ENCODE peak calls at places on chromosomes 13 and 19, in six cellular contexts. O is H1, P is suprapubic skin, D is transverse colon, E is breast epithelium, Z is K562. M is an unnamed sample.

GRCh38 chr13:107452833-107453232 is 762.5 kb downstream of the LIG4 start:
- DNase-seq in O (no peak), P (no peak), D (no peak), E (no peak), Z (no peak), M (no peak)

GRCh38 chr19:13004273-13004672 is 9.0 kb downstream of the NFIX start:
- DNase-seq in O (no peak), P (peak), D (peak), E (no peak), Z (no peak), M (no peak)

GRCh38 chr13:59409211-59409610 is 754.5 kb downstream of the DIAPH3 start:
- DNase-seq in O (no peak), P (no peak), D (peak), E (peak), Z (no peak), M (no peak)

GRCh38 chr13:90403330-90404082 is 944.0 kb upstream of the MIR17HG start:
- DNase-seq in O (no peak), P (no peak), D (no peak), E (no peak), Z (no peak), M (no peak)

GRCh38 chr13:79492313-79492798 is 11.4 kb downstream of the NDFIP2 start:
- DNase-seq in O (no peak), P (no peak), D (no peak), E (no peak), Z (peak), M (no peak)

GRCh38 chr19:56960959-56961622 is 120.6 kb upstream of the PEG3 start:
- DNase-seq in O (no peak), P (no peak), D (no peak), E (no peak), Z (no peak), M (no peak)

GRCh38 chr13:89401209-89401810 is 1730.1 kb downstream of the SLITRK5 start:
- DNase-seq in O (no peak), P (no peak), D (no peak), E (no peak), Z (no peak), M (no peak)

GRCh38 chr13:19048381-19048780 is 133.2 kb downstream of the TUBA3C start:
- DNase-seq in O (no peak), P (no peak), D (no peak), E (no peak), Z (no peak), M (no peak)

GRCh38 chr13:106449096-106449495 is 86.4 kb downstream of the EFNB2 start:
- DNase-seq in O (no peak), P (no peak), D (no peak), E (no peak), Z (no peak), M (no peak)

GRCh38 chr19:48509467-48510194 is 2.0 kb downstream of the LMTK3 start:
- DNase-seq in O (no peak), P (no peak), D (no peak), E (no peak), Z (no peak), M (no peak)

GRCh38 chr13:84661718-84662117 is 779.4 kb upstream of the SLITRK1 start:
- DNase-seq in O (no peak), P (no peak), D (no peak), E (no peak), Z (no peak), M (no peak)

GRCh38 chr13:71290963-71291937 is 575.8 kb downstream of the DACH1 start:
- DNase-seq in O (no peak), P (no peak), D (peak), E (no peak), Z (peak), M (no peak)

GRCh38 chr19:48487944-48488343 is 18.8 kb downstream of the CYTH2 start:
- DNase-seq in O (no peak), P (no peak), D (peak), E (peak), Z (no peak), M (no peak)

GRCh38 chr13:26440111-26440510 is 117.4 kb upstream of the WASF3 start:
- DNase-seq in O (no peak), P (no peak), D (no peak), E (no peak), Z (no peak), M (no peak)

GRCh38 chr13:99303863-99304521 is 3.2 kb downstream of the GPR183 start:
- DNase-seq in O (no peak), P (no peak), D (peak), E (no peak), Z (no peak), M (no peak)
- TF ChIP-seq POLR2AphosphoS5 in O (no peak), P (no peak), D (no peak), E (no peak), Z (no peak), M (peak)

DNA sequence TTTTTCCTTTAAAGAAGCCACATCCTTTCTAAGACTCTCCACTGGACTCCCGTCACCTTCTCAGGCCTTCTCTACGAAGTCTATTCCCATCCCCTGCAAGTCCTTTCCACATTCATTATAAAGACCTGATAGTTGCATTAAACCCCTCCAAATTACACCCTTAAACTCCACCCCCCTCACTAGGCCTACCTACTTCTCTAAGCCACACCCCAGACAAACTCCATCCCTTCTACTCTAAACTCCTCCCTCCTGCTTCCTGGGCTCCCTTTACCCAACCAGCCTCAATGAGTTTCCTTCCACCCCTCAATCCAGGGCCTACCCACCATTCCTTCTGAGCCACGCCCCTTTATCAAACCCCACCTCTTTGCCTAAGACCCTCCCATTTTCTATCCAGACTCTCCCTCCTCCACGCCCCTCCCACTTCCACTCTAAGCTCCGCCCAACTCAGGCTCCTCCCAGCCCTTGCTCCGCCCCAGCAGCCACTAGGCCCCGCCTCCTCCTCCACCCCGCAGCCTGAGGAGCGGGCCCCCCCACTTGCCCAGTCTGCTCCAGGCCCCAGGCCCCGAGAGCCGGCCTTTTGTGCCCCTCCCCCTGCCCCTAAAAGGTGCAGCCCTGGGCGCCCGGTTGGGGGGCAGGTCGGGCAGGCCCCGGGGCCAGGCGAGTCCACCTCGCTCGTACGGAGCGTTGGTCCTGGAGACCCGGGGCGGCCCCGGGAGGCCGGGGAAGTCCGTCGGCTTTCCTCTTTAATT is 424 bp downstream of the FIZ1 start:
- DNase-seq in O (peak), P (peak), D (peak), E (peak), Z (peak), M (peak)
- TF ChIP-seq POLR2A in O (peak), P (no peak), D (peak), E (no peak), Z (peak), M (no peak)

GRCh38 chr19:1435378-1435989 is 2.7 kb upstream of the RPS15 start:
- DNase-seq in O (no peak), P (no peak), D (no peak), E (no peak), Z (peak), M (no peak)
- TF ChIP-seq POLR2AphosphoS5 in O (no peak), P (no peak), D (no peak), E (no peak), Z (no peak), M (no peak)

DNA sequence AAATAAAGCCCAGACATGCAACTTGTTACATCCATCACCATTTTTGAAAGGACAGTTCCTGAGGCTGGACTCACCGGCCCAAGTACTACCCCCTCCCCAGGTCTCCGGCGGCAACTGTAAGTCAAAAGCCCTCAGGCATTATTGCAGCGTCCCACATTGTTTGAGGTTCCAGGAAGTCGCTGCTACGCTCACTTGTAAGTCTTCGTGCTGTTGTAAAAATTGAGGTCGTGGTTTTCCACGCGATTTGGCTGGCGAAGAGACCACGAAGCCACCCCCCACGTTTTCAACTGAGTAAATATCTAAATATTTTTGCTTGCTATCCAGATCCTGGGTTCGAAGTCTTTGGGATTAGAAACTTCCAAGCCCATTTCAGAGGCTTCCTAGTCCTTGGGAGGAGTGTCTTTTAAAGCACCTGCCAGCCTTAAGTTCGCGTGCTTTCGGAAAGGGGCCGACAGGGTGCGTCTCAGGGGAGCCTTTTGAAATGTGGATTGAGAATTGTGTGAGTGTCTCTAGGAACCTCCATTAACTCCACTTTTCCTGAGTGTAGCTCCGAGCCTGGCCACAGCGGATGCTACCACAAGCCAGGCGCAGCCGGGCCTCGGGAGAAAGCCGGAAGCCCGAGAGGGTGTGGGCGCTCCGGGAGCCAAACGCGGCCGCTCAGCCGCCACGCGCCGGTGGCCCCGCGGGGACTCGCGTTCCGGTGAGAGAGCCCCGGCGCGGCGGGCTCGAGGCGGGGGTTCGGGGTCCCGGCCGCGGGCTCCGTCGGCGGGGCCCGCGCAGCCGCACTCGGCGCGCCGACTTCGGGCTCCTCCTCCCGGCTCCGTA is at the start of gene FNDC3A:
- DNase-seq in O (no peak), P (peak), D (peak), E (peak), Z (peak), M (peak)
- TF ChIP-seq POLR2A in O (peak), P (no peak), D (peak), E (no peak), Z (no peak), M (no peak)

DNA sequence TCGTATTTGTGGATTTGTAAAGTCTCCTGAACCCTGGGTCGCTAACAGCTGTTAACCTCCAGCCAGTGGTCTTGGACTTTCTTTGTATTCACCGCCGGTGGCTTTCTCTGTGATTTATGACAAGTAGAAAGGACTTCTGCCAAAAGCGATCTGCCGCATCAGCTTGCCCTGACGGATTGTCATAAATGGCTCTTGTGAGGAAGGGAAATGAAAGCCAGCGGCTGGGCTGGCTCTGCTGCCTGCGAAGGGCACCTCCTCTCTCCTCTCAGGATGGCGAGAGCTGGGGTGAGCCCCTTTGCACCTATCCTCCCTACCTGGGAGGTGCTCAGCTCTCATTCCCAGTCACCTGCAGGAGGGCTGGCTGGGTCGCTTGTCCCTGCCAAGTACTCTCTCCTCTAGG is 25.6 kb downstream of the DHRS12 start:
- DNase-seq in O (no peak), P (no peak), D (no peak), E (no peak), Z (no peak), M (no peak)
- TF ChIP-seq POLR2AphosphoS5 in O (no peak), P (no peak), D (no peak), E (no peak), Z (no peak), M (no peak)

GRCh38 chr13:23354520-23354919 is 79.0 kb downstream of the SACS start:
- DNase-seq in O (no peak), P (no peak), D (no peak), E (no peak), Z (no peak), M (no peak)
- TF ChIP-seq POLR2A in O (no peak), P (no peak), D (no peak), E (no peak), Z (no peak), M (no peak)

GRCh38 chr19:44753619-44753931 is 5.1 kb downstream of the BCL3 start:
- DNase-seq in O (no peak), P (no peak), D (no peak), E (no peak), Z (no peak), M (no peak)

GRCh38 chr19:44755219-44755618 is 6.7 kb downstream of the BCL3 start:
- DNase-seq in O (no peak), P (no peak), D (no peak), E (no peak), Z (no peak), M (no peak)

GRCh38 chr19:44754743-44755066 is 6.2 kb downstream of the BCL3 start:
- DNase-seq in O (no peak), P (no peak), D (no peak), E (no peak), Z (no peak), M (no peak)

GRCh38 chr19:44752816-44753618 is 4.5 kb downstream of the BCL3 start:
- DNase-seq in O (no peak), P (peak), D (peak), E (peak), Z (peak), M (peak)

GRCh38 chr19:44753932-44754742 is 5.6 kb downstream of the BCL3 start:
- DNase-seq in O (no peak), P (peak), D (peak), E (peak), Z (peak), M (peak)
- TF ChIP-seq POLR2AphosphoS5 in O (no peak), P (no peak), D (peak), E (peak), Z (peak), M (no peak)

DNA sequence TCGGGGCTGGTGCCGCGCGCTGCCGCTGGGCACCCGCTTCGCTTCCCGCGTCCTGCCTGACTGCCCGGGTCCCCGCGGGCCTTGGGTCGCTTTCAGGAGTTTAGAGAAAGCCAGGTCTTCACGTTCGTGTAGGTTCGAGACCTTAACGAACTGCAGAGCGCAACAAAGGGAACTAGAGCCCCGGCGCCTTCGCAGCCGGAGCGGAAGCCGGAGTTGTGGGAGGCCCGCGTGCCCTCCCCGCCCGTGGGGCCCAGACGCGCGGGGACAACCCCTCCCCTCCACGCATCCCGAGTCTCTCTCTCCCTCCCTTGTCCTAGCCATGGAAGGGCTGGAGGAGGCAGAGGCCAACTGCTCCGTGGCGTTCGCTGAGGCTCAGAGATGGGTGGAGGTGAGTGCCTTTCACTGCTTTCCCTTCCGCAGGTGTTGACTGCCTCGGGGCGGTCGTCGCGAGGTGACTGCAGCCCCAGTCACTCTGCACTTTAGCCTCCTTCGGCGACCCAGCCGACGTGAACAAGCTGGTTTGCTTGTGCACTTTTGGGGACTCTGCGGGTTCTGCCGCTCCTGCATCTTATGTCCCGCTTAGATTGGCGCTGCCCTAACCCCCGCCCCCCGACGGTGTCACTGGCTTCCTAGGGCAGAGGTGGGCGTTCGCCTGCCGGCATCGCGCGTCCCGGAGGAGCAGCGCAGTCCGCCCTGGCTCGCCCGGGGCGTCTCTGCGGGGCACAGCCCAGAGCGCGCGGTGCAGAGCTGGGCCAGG is 387 bp downstream of the LMO7 start:
- DNase-seq in O (no peak), P (no peak), D (peak), E (no peak), Z (no peak), M (peak)
- TF ChIP-seq POLR2A in O (peak), P (no peak), D (no peak), E (no peak), Z (no peak), M (no peak)

GRCh38 chr19:3719868-3720532 is 11.8 kb downstream of the TJP3 start:
- DNase-seq in O (no peak), P (no peak), D (no peak), E (no peak), Z (no peak), M (no peak)
- TF ChIP-seq POLR2AphosphoS5 in O (no peak), P (no peak), D (no peak), E (no peak), Z (no peak), M (no peak)